ENCODE peak calls at places on chromosomes 5 and 9, in eight cellular contexts. W, I, Z, O, B, A, Q and R are unnamed samples.

GRCh38 chr5:82425591-82425990 is 147.4 kb upstream of the RPS23 start:
- DNase-seq in B (no peak), A (no peak), W (no peak), Q (no peak), O (no peak), I (no peak), Z (no peak), R (no peak)

GRCh38 chr9:122403381-122404002 is 32.7 kb downstream of the PTGS1 start:
- DNase-seq in Z (no peak), B (no peak), W (no peak), Q (no peak), O (no peak), I (no peak), A (no peak), R (no peak)

GRCh38 chr9:35844628-35845301 is 15.7 kb downstream of the TMEM8B start:
- DNase-seq in Q (peak; percentile 94), O (no peak), A (no peak), I (no peak), B (peak; percentile 3), W (peak; percentile 54), Z (no peak), R (no peak)

GRCh38 chr5:80255425-80255751 is 460 bp downstream of the SERINC5 start:
- DNase-seq in Z (no peak), O (no peak), Q (peak; percentile 68), A (peak; percentile 62), I (peak; percentile 83), W (peak; percentile 81), B (peak; percentile 29), R (peak; percentile 77)

GRCh38 chr5:34474573-34475021 is 181.5 kb upstream of the RAI14 start:
- DNase-seq in O (no peak), Z (no peak), W (no peak), I (no peak), B (no peak), Q (peak; percentile 78), A (no peak), R (peak; percentile 38)

GRCh38 chr5:160959804-160960203 is 107.8 kb upstream of the ATP10B start:
- DNase-seq in W (peak; percentile 14), B (no peak), Q (no peak), Z (peak; percentile 21), I (peak; percentile 78), O (no peak), A (no peak), R (no peak)

GRCh38 chr9:16012621-16013020 is 459.8 kb downstream of the CCDC171 start:
- DNase-seq in O (no peak), Z (no peak), W (no peak), I (no peak), B (no peak), A (no peak), Q (no peak), R (no peak)

GRCh38 chr9:101736723-101737122 is 1.7 kb downstream of the GRIN3A start:
- DNase-seq in Q (no peak), O (no peak), B (no peak), W (no peak), I (no peak), Z (no peak), A (no peak), R (no peak)

GRCh38 chr5:1752881-1753280 is 46.8 kb downstream of the MRPL36 start:
- DNase-seq in W (no peak), I (peak; percentile 28), B (no peak), A (no peak), O (no peak), Z (no peak), Q (no peak), R (no peak)

GRCh38 chr5:127885176-127885575 is 182.0 kb downstream of the CCDC192 start:
- DNase-seq in A (peak; percentile 38), Q (no peak), B (no peak), O (no peak), I (no peak), Z (no peak), W (peak; percentile 49), R (no peak)

GRCh38 chr5:14064841-14065240 is 78.3 kb upstream of the TRIO start:
- DNase-seq in W (no peak), Q (no peak), O (no peak), I (no peak), B (no peak), A (no peak), Z (peak; percentile 50), R (no peak)

GRCh38 chr9:121299467-121300282 is 31.7 kb downstream of the GSN start:
- DNase-seq in B (no peak), W (peak; percentile 70), I (peak; percentile 73), A (no peak), Q (peak; percentile 57), Z (no peak), O (peak; percentile 92), R (no peak)

GRCh38 chr5:38935437-38935836 is 89.6 kb downstream of the OSMR start:
- DNase-seq in O (no peak), A (no peak), I (no peak), B (no peak), Z (no peak), W (no peak), Q (no peak), R (no peak)

GRCh38 chr5:157681048-157681447 is 9.7 kb downstream of the C5orf52 start:
- DNase-seq in O (no peak), Z (no peak), B (no peak), Q (no peak), W (no peak), A (no peak), I (no peak), R (no peak)

GRCh38 chr9:36442710-36443109 is 42.6 kb upstream of the RNF38 start:
- DNase-seq in Z (no peak), B (no peak), I (no peak), W (no peak), Q (no peak), A (no peak), O (no peak), R (no peak)

GRCh38 chr9:137464291-137464999 is 5.3 kb upstream of the NSMF start:
- DNase-seq in W (no peak), I (peak; percentile 39), B (no peak), A (peak; percentile 33), Q (no peak), O (peak; percentile 71), Z (no peak), R (no peak)

GRCh38 chr9:69433968-69434367 is 109.0 kb downstream of the ENTREP1 start:
- DNase-seq in Z (no peak), A (no peak), Q (no peak), I (no peak), O (no peak), B (no peak), W (no peak), R (no peak)

GRCh38 chr5:146584750-146585149 is 68.8 kb upstream of the GPR151 start:
- DNase-seq in Q (no peak), A (no peak), B (no peak), I (no peak), W (no peak), O (no peak), Z (no peak), R (no peak)

DNA sequence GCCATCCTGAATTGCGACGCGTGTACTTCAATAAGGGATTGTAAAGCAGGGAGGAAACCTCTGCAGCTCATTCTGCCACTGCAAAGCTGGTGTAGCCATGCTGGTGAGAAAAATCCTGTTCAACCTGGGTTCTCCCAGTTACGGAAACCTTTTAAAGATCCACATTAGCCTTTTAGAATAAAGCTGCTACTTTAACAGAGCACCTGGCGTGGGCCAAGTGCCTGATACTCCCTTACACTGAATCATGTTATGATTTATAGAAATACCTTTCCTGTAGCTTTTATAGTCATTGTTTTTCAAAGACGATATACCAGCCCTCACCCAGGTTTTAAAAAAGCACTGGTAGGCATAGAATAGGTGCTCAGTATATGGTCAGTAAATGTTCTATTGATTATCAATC is 48.3 kb downstream of the SFXN1 start:
- DNase-seq in O (no peak), Z (no peak), B (no peak), I (no peak), A (no peak), Q (no peak), W (no peak), R (no peak)
- H3K36me3 ChIP-seq in O (peaks cover 4% of the 10 kb centered on the region), Z (peaks cover 8% of the 10 kb centered on the region), B (peaks cover 28% of the 10 kb centered on the region), I (peaks cover 61% of the 10 kb centered on the region), A (no peaks in the 10 kb centered on the region), Q (peaks cover 43% of the 10 kb centered on the region), W (no peaks in the 10 kb centered on the region), R (peaks cover 70% of the 10 kb centered on the region)

GRCh38 chr5:174527936-174528557 is 196.3 kb upstream of the MSX2 start:
- DNase-seq in O (no peak), I (no peak), Z (no peak), Q (no peak), B (no peak), A (no peak), W (no peak), R (no peak)

GRCh38 chr5:174532453-174533126 is 191.8 kb upstream of the MSX2 start:
- DNase-seq in W (peak; percentile 77), Q (peak; percentile 97), Z (peak; percentile 84), A (peak; percentile 96), I (peak; percentile 85), O (no peak), B (no peak), R (peak; percentile 58)

GRCh38 chr5:174531782-174532191 is 192.6 kb upstream of the MSX2 start:
- DNase-seq in I (no peak), B (no peak), Q (no peak), O (no peak), A (no peak), Z (no peak), W (no peak), R (no peak)

GRCh38 chr5:174528821-174529544 is 195.4 kb upstream of the MSX2 start:
- DNase-seq in O (no peak), Q (no peak), B (no peak), I (no peak), W (no peak), Z (no peak), A (no peak), R (no peak)

GRCh38 chr5:174529925-174530681 is 194.3 kb upstream of the MSX2 start:
- DNase-seq in Z (peak; percentile 52), B (no peak), Q (no peak), O (no peak), A (no peak), W (no peak), I (no peak), R (no peak)
- H3K27me3 ChIP-seq in Z (no peaks in the 10 kb centered on the region), B (no peaks in the 10 kb centered on the region), Q (no peaks in the 10 kb centered on the region), O (no peaks in the 10 kb centered on the region), A (no peaks in the 10 kb centered on the region), W (no peaks in the 10 kb centered on the region), I (peaks cover 14% of the 10 kb centered on the region), R (no peaks in the 10 kb centered on the region)

GRCh38 chr5:96741075-96741474 is 66.7 kb downstream of the ERAP1 start:
- DNase-seq in A (no peak), Q (no peak), Z (no peak), I (no peak), W (no peak), B (no peak), O (no peak), R (no peak)
- H3K36me3 ChIP-seq in A (peaks cover 9% of the 10 kb centered on the region), Q (peaks cover 39% of the 10 kb centered on the region), Z (peaks cover 41% of the 10 kb centered on the region), I (peaks cover 100% of the 10 kb centered on the region), W (no peaks in the 10 kb centered on the region), B (peaks cover 49% of the 10 kb centered on the region), O (peaks cover 69% of the 10 kb centered on the region), R (peaks cover 38% of the 10 kb centered on the region)

DNA sequence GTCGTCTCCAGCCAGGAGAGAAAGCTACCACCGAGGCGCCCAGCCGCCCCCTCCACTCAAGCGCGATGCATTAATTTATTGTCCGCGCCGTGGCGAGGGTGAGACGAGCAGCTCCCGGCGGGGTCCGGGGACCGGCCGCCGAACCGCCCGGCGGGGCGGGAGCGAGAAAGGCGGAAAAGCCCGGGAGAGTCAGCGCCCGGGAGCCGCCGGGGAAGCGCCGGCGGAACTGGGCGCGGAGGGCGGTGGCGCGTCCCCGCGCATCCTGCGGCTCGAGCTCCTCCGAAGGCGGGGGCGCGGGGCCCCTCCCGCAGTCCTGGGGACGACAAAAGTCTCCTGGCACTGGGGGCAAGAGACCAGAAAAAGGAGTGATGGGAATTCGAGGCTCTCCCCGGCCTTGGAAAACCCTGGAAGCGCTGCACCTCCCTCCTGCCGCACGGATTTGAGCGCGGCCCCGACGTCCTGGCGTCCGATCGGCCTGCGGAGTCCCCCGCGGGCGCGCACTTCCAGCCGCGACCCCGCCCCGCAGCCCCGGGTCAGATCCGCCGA is at the start of gene EPB41L4A:
- DNase-seq in I (peak; percentile 43), Z (no peak), Q (peak; percentile 35), A (no peak), B (no peak), O (peak; percentile 89), W (peak; percentile 26), R (no peak)
- H3K27me3 ChIP-seq in I (peaks cover 7% of the 10 kb centered on the region), Z (no peaks in the 10 kb centered on the region), Q (peaks cover 30% of the 10 kb centered on the region), A (peaks cover 8% of the 10 kb centered on the region), B (peaks cover 4% of the 10 kb centered on the region), O (no peaks in the 10 kb centered on the region), W (peaks cover 9% of the 10 kb centered on the region), R (peaks cover 41% of the 10 kb centered on the region)